ENCODE peak calls at places on chromosomes 5 and 9, in nine cellular contexts. N, H, V, U, X, O, K, Z and L are unnamed samples.

GRCh38 chr9:130934702-130935659 is 4.1 kb downstream of the FIBCD1 start:
- DNase-seq in N (no peak), H (no peak), V (no peak), U (no peak), X (no peak), O (no peak), K (no peak), Z (no peak), L (no peak)

GRCh38 chr5:149485655-149486615 is 65.3 kb downstream of the CSNK1A1 start:
- DNase-seq in N (no peak), H (peak), V (no peak), U (peak), X (no peak), O (no peak), K (peak), Z (no peak), L (no peak)

GRCh38 chr5:169716287-169716686 is 79.2 kb downstream of the DOCK2 start:
- DNase-seq in N (no peak), H (peak), V (no peak), U (no peak), X (no peak), O (no peak), K (no peak), Z (no peak), L (no peak)

GRCh38 chr5:67238191-67238590 is 41.6 kb upstream of the CD180 start:
- DNase-seq in N (no peak), H (peak), V (no peak), U (no peak), X (no peak), O (no peak), K (no peak), Z (no peak), L (no peak)

GRCh38 chr5:55180016-55180415 is 7.0 kb upstream of the CDC20B start:
- DNase-seq in N (no peak), H (no peak), V (no peak), U (no peak), X (no peak), O (no peak), K (no peak), Z (no peak), L (no peak)

GRCh38 chr5:138943615-138944173 is 68.6 kb upstream of the LRRTM2 start:
- DNase-seq in N (no peak), H (no peak), V (no peak), U (no peak), X (no peak), O (no peak), K (no peak), Z (no peak), L (no peak)

GRCh38 chr5:42908086-42908485 is 96.4 kb upstream of the SELENOP start:
- DNase-seq in N (no peak), H (no peak), V (no peak), U (no peak), X (no peak), O (no peak), K (no peak), Z (no peak), L (no peak)

GRCh38 chr5:31121224-31121623 is 72.3 kb upstream of the CDH6 start:
- DNase-seq in N (no peak), H (no peak), V (no peak), U (no peak), X (no peak), O (no peak), K (no peak), Z (no peak), L (no peak)

GRCh38 chr5:98516701-98517100 is 256.8 kb upstream of the RGMB start:
- DNase-seq in N (no peak), H (no peak), V (no peak), U (no peak), X (no peak), O (no peak), K (no peak), Z (no peak), L (no peak)

GRCh38 chr5:115524199-115524598 is 20.4 kb downstream of the FEM1C start:
- DNase-seq in N (no peak), H (peak), V (no peak), U (no peak), X (no peak), O (no peak), K (no peak), Z (no peak), L (no peak)

GRCh38 chr9:76610009-76610352 is 151.0 kb downstream of the GCNT1 start:
- DNase-seq in N (no peak), H (no peak), V (no peak), U (peak), X (no peak), O (no peak), K (peak), Z (no peak), L (no peak)

GRCh38 chr5:126031989-126032716 is 391.1 kb upstream of the GRAMD2B start:
- DNase-seq in N (no peak), H (peak), V (no peak), U (no peak), X (no peak), O (no peak), K (no peak), Z (no peak), L (no peak)

GRCh38 chr9:82764270-82764669 is 298.7 kb downstream of the RASEF start:
- DNase-seq in N (no peak), H (no peak), V (no peak), U (no peak), X (no peak), O (no peak), K (no peak), Z (no peak), L (no peak)

GRCh38 chr5:171420429-171421231 is 1.2 kb downstream of the FGF18 start:
- DNase-seq in N (no peak), H (peak), V (no peak), U (peak), X (no peak), O (no peak), K (peak), Z (no peak), L (no peak)

GRCh38 chr5:53343187-53343586 is 137.2 kb upstream of the FST start:
- DNase-seq in N (no peak), H (peak), V (no peak), U (no peak), X (no peak), O (no peak), K (no peak), Z (no peak), L (no peak)

GRCh38 chr9:129352157-129352870 is 174.3 kb upstream of the IER5L start:
- DNase-seq in N (no peak), H (no peak), V (peak), U (no peak), X (no peak), O (no peak), K (no peak), Z (peak), L (no peak)

GRCh38 chr9:7656648-7657047 is 142.9 kb downstream of the DMAC1 start:
- DNase-seq in N (no peak), H (peak), V (no peak), U (no peak), X (no peak), O (no peak), K (no peak), Z (no peak), L (no peak)

GRCh38 chr5:139438707-139439012 is 665 bp downstream of the DNAJC18 start:
- DNase-seq in N (no peak), H (no peak), V (no peak), U (no peak), X (no peak), O (no peak), K (no peak), Z (no peak), L (no peak)

GRCh38 chr5:45697211-45697610 is 1.0 kb upstream of the HCN1 start:
- DNase-seq in N (no peak), H (no peak), V (no peak), U (no peak), X (no peak), O (no peak), K (no peak), Z (no peak), L (no peak)

GRCh38 chr5:167489202-167489601 is 802.2 kb upstream of the WWC1 start:
- DNase-seq in N (no peak), H (no peak), V (no peak), U (no peak), X (no peak), O (peak), K (no peak), Z (no peak), L (no peak)

GRCh38 chr9:106653111-106653697 is 209.8 kb upstream of the ZNF462 start:
- DNase-seq in N (no peak), H (no peak), V (no peak), U (no peak), X (no peak), O (no peak), K (no peak), Z (no peak), L (no peak)

GRCh38 chr9:18837402-18837801 is 195.6 kb downstream of the SAXO1 start:
- DNase-seq in N (no peak), H (no peak), V (no peak), U (no peak), X (no peak), O (no peak), K (no peak), Z (no peak), L (no peak)

GRCh38 chr5:110900829-110901228 is 162.0 kb downstream of the SLC25A46 start:
- DNase-seq in N (no peak), H (peak), V (no peak), U (no peak), X (no peak), O (no peak), K (no peak), Z (no peak), L (no peak)